ENCODE peak calls at places on chromosomes 2 and 18, in four cellular contexts. K, M, H and G are unnamed samples.

GRCh38 chr2:206443735-206444527 is 599 bp downstream of the ADAM23 start:
- DNase-seq in M (peak), H (no peak), K (no peak), G (peak)

GRCh38 chr2:189552334-189552990 is 28.1 kb downstream of the SLC40A1 start:
- DNase-seq in M (no peak), H (no peak), K (no peak), G (no peak)

GRCh38 chr2:232368311-232368731 is 10.2 kb upstream of the ALPP start:
- DNase-seq in K (no peak), M (no peak), H (no peak), G (peak)

GRCh38 chr2:231711677-231712461 is 3.5 kb downstream of the PTMA start:
- DNase-seq in M (no peak), K (no peak), H (no peak), G (no peak)

GRCh38 chr18:33459612-33460011 is 19.1 kb upstream of the CCDC178 start:
- DNase-seq in K (no peak), H (no peak), M (no peak), G (no peak)

GRCh38 chr18:10080372-10080771 is 166.6 kb downstream of the VAPA start:
- DNase-seq in H (no peak), M (no peak), K (no peak), G (no peak)

GRCh38 chr2:47741101-47741500 is 41.8 kb upstream of the MSH6 start:
- DNase-seq in H (no peak), K (no peak), M (no peak), G (no peak)

GRCh38 chr2:109059474-109060165 is 69.4 kb upstream of the SH3RF3 start:
- DNase-seq in K (no peak), M (no peak), H (no peak), G (no peak)

GRCh38 chr2:62871506-62871905 is 166.0 kb downstream of the EHBP1 start:
- DNase-seq in M (no peak), H (no peak), K (peak), G (no peak)

GRCh38 chr18:7393080-7393479 is 162.2 kb downstream of the LRRC30 start:
- DNase-seq in M (no peak), K (no peak), H (no peak), G (no peak)
- TF ChIP-seq POLR2AphosphoS5 in M (no peak), K (no peak), H (no peak), G (no peak)

GRCh38 chr2:142286618-142287017 is 155.8 kb upstream of the LRP1B start:
- DNase-seq in M (peak), K (peak), H (no peak), G (peak)

GRCh38 chr2:142285480-142285879 is 154.7 kb upstream of the LRP1B start:
- DNase-seq in H (no peak), M (no peak), K (no peak), G (peak)

GRCh38 chr2:142280846-142281245 is 150.0 kb upstream of the LRP1B start:
- DNase-seq in K (no peak), H (no peak), M (no peak), G (peak)
- H3K4me3 ChIP-seq in K (no peak), H (no peak), M (no peak), G (no peak)

DNA sequence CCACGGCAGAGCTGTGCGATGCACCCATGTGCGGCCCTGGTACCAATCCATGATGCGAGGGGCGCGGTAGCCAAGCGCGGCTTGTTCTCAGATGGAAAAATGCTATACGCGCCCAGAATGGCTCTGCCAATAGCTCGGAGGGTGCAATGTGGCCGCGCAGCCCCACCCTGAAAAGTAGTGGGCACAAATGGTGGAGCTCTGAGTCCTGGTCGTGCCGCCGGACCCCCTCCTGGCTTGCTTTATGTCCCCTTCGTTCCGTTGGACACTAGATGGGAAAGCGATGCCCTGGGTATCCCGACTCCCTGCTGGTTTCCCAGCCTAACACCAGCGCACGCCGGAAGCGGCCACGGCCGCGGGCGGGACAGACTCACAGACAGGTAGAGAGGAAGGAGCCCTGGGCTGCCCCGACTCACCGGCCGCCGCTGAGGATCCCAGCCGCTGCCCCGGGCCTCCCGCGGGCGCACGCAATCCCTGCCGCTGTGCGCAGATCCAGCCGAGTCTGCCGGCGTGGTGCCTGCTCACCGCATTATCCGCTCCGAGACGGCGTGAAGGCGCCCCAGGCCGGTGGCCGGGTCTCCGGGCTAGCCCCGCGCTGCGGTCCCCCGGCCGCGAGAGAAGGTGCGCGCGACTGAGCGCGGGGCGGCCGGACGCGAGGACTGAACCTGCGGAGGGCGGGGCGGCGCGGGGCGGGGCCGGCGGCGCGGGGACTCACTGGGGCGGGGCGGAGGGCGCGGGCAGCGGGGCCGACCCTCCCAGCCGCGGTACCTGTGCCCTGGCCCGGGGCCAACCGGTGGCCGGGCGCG is at the start of gene CDC42EP3:
- DNase-seq in K (no peak), H (no peak), M (peak), G (peak)
- TF ChIP-seq REST in K (no peak), H (no peak), M (no peak), G (no peak)

GRCh38 chr2:36356990-36357505 is 1.5 kb downstream of the CRIM1 start:
- DNase-seq in M (no peak), K (no peak), H (no peak), G (no peak)

GRCh38 chr2:36356199-36356989 is 816 bp downstream of the CRIM1 start:
- DNase-seq in H (no peak), K (no peak), M (no peak), G (peak)

GRCh38 chr2:36358317-36358659 is 2.7 kb downstream of the CRIM1 start:
- DNase-seq in M (no peak), H (no peak), K (no peak), G (no peak)

GRCh38 chr2:36359006-36359580 is 3.5 kb downstream of the CRIM1 start:
- DNase-seq in K (no peak), H (no peak), M (no peak), G (no peak)

DNA sequence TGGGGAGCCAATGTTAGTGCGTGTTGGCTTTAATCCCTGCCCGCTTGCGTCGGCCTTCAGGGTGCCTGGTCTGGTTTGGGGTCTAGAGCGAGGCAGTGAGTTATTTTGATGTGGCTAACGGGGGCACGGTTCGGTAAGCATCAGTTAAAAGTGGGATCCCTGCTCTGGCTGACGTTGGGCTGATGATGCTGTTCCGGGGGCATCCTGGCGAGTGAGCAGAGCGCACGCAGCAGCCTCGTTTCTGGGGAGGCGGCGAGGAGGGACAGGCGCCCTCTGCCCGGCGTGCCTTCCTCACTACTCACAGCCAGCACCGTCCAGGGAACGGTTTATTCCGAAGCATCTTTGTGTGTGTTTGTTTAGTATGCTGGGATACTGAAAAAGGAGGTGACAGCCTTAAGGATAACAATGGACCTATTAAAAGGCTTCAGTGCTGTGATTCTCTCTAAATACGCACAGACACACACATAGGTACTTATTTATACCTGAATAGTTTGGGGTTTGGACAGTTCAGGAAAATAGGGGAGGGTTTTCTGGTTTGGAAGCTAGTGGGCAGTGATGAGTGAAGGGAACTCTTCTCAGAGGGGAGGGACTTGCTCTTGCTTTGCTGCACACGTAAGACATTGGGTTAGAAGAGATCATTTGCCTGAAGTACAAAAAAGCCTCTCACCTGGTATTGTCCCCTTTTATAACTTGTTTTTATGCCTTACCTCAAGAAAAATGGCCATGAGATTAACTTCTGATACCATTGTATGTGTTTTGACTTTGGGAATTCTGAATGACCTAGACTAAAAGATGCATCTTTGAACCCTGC is 2.1 kb downstream of the CRIM1 start:
- DNase-seq in M (no peak), K (peak), H (no peak), G (peak)
- TF ChIP-seq POLR2AphosphoS5 in M (no peak), K (no peak), H (no peak), G (peak)

GRCh38 chr2:217935245-217935879 is 67.4 kb downstream of the TNS1 start:
- DNase-seq in H (no peak), M (no peak), K (no peak), G (peak)

GRCh38 chr2:217934321-217935131 is 68.3 kb downstream of the TNS1 start:
- DNase-seq in K (no peak), H (no peak), M (no peak), G (no peak)

GRCh38 chr2:217936952-217937351 is 65.8 kb downstream of the TNS1 start:
- DNase-seq in H (no peak), K (no peak), M (no peak), G (no peak)

GRCh38 chr2:217937446-217937845 is 65.3 kb downstream of the TNS1 start:
- DNase-seq in H (no peak), M (no peak), K (no peak), G (peak)

GRCh38 chr2:217935901-217936684 is 66.7 kb downstream of the TNS1 start:
- DNase-seq in H (no peak), K (no peak), M (no peak), G (peak)
- H3K4me3 ChIP-seq in H (no peak), K (no peak), M (no peak), G (peak)

DNA sequence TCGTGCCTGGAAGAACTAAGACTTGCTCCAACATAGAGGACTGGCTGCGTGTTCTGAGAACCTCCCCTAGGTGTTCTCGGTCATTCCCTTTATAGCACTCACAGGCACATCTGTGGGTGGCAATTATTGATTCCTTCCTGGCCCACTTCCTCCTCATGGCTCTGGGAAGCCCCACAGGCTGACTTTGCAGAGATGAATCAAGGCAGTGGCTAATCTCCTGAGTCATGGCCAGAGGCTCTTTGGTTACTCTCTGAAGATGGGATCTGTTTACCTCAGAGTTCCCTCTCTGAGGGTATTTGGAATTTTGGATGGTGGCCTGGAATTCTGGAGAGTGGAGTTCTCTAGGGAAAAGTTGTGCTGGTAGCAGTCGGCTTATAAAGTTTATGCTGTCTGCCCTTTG is 105.0 kb downstream of the PLCL1 start:
- DNase-seq in M (peak), K (peak), H (no peak), G (no peak)
- TF ChIP-seq REST in M (no peak), K (no peak), H (no peak), G (no peak)

DNA sequence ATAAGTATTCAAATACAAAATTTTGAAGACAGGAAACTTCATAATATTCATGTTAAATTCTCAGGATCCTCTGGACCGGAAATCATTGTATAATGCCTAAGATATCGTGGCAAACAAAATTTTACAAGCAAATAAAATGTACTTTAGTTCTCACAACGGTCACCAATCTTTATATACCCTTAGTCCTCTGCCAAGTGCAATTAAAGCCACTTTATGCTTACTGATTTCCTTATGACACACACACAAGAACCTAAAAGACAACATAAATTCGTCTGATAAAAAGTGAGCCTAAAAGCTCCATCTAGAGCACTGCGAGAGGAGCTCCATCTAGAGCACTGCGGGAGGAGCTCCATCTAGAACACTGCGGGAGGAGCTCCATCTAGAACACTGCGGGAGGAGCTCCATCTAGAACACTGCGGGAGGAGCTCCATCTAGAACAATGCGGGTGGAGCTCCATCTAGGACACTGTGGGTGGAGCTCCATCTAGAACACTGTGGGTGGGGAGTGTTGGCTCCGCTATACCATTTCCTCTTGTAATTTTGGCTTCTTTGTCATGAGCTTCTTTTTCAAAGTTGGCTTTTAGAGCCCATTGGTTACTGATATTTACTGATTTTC is 15.9 kb downstream of the ATP8B1 start:
- DNase-seq in M (no peak), K (no peak), H (no peak), G (no peak)
- TF ChIP-seq POLR2AphosphoS5 in M (no peak), K (no peak), H (no peak), G (no peak)

DNA sequence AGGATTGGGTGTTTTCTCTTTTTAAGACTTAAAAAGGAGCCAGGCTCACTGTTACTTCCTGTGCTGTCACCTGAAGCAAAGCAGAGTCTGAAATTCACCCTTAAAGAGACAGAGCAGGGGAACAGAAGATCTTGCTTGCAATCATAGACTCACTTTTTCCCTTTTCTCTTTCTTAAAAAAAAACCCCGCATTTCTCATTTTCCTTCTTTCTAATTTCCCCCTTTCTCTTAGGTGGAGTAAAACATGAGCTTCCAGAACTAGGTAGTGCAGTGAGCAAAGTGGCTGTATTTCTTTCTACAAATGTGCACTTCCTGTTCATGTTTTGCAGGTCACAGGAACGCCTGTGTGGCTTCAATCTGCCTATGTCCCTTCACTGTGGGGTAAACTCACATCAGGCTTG is 381.2 kb downstream of the LPIN1 start:
- DNase-seq in M (no peak), K (no peak), H (no peak), G (no peak)
- H3K4me3 ChIP-seq in M (no peak), K (no peak), H (no peak), G (no peak)

GRCh38 chr18:63681449-63682381 is 20.0 kb upstream of the SERPINB3 start:
- DNase-seq in K (no peak), H (no peak), M (no peak), G (no peak)
- TF ChIP-seq REST in K (no peak), H (no peak), M (no peak), G (no peak)

DNA sequence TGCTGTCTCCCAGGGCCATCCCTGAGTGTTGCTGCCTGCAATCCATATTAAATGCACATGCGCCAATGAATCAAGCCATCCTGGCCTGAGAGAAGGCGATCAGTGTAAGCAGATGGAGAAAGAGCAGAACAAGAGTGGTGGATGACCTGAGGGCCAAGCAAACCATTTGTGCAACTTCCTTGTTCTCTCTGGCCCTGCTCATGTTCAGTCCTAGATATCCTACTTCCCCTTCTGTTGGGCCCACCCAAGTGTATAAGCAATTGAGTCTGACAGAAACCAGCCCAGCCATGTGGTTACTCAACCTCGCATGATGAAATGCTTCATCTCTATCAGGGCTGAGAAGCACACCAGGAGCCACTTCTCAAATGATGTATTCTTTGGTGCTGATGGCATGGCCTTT is 383.1 kb upstream of the ID2 start:
- DNase-seq in K (no peak), M (no peak), H (no peak), G (no peak)
- TF ChIP-seq POLR2AphosphoS5 in K (no peak), M (no peak), H (no peak), G (no peak)